ENCODE peak calls at places on chromosomes 6 and 20, in four cellular contexts. One of them, this sample, is unnamed.

GRCh38 chr6:79869600-79870084 is 77.7 kb downstream of the ELOVL4 start:
- DNase-seq in endodermal cell: peak; percentile 94
- DNase-seq in uterus: peak; percentile 45
- DNase-seq in CD8-positive, alpha-beta T cell: peak; percentile 73
- DNase-seq in this sample: peak; percentile 83

GRCh38 chr20:10508468-10509251 is 73.6 kb downstream of the SLX4IP start:
- DNase-seq in endodermal cell: no peak
- DNase-seq in CD8-positive, alpha-beta T cell: no peak
- DNase-seq in uterus: peak; percentile 76
- DNase-seq in this sample: no peak

GRCh38 chr6:7684076-7684475 is 41.8 kb upstream of the BMP6 start:
- DNase-seq in uterus: no peak
- DNase-seq in CD8-positive, alpha-beta T cell: no peak
- DNase-seq in endodermal cell: no peak
- DNase-seq in this sample: no peak

GRCh38 chr6:22149501-22150490 is 147.0 kb downstream of the PRL start:
- DNase-seq in CD8-positive, alpha-beta T cell: no peak
- DNase-seq in endodermal cell: no peak
- DNase-seq in uterus: no peak
- DNase-seq in this sample: no peak

GRCh38 chr6:64085126-64085525 is 449.5 kb downstream of the PHF3 start:
- DNase-seq in CD8-positive, alpha-beta T cell: no peak
- DNase-seq in endodermal cell: no peak
- DNase-seq in uterus: no peak
- DNase-seq in this sample: no peak

GRCh38 chr6:4008324-4009047 is 70.5 kb downstream of the FAM217A start:
- DNase-seq in CD8-positive, alpha-beta T cell: no peak
- DNase-seq in uterus: no peak
- DNase-seq in endodermal cell: no peak
- DNase-seq in this sample: peak; percentile 58

GRCh38 chr6:140921366-140922226 is 1211.1 kb upstream of the GJE1 start:
- DNase-seq in CD8-positive, alpha-beta T cell: no peak
- DNase-seq in uterus: no peak
- DNase-seq in endodermal cell: peak; percentile 55
- DNase-seq in this sample: peak; percentile 2

GRCh38 chr6:133631421-133631820 is 257.5 kb upstream of the TCF21 start:
- DNase-seq in endodermal cell: no peak
- DNase-seq in uterus: no peak
- DNase-seq in CD8-positive, alpha-beta T cell: no peak
- DNase-seq in this sample: no peak

GRCh38 chr6:127516676-127517273 is 2.4 kb downstream of the MTCL3 start:
- DNase-seq in endodermal cell: peak; percentile 87
- DNase-seq in CD8-positive, alpha-beta T cell: no peak
- DNase-seq in uterus: no peak
- DNase-seq in this sample: peak; percentile 53

GRCh38 chr20:37413023-37413334 is 67.0 kb downstream of the SRC start:
- DNase-seq in uterus: no peak
- DNase-seq in endodermal cell: no peak
- DNase-seq in CD8-positive, alpha-beta T cell: no peak
- DNase-seq in this sample: no peak

GRCh38 chr6:160477901-160478300 is 129.7 kb downstream of the SLC22A3 start:
- DNase-seq in uterus: no peak
- DNase-seq in endodermal cell: no peak
- DNase-seq in CD8-positive, alpha-beta T cell: no peak
- DNase-seq in this sample: no peak

GRCh38 chr20:11544029-11544678 is 373.5 kb upstream of the BTBD3 start:
- DNase-seq in uterus: peak; percentile 59
- DNase-seq in CD8-positive, alpha-beta T cell: no peak
- DNase-seq in endodermal cell: peak; percentile 58
- DNase-seq in this sample: no peak

GRCh38 chr6:140178550-140179334 is 804.3 kb upstream of the CITED2 start:
- DNase-seq in uterus: no peak
- DNase-seq in CD8-positive, alpha-beta T cell: no peak
- DNase-seq in endodermal cell: no peak
- DNase-seq in this sample: no peak

GRCh38 chr20:21232546-21233280 is 70.4 kb upstream of the XRN2 start:
- DNase-seq in CD8-positive, alpha-beta T cell: no peak
- DNase-seq in uterus: no peak
- DNase-seq in endodermal cell: no peak
- DNase-seq in this sample: no peak

GRCh38 chr20:25196701-25197120 is 1.2 kb downstream of the ENTPD6 start:
- DNase-seq in endodermal cell: peak; percentile 70
- DNase-seq in CD8-positive, alpha-beta T cell: no peak
- DNase-seq in uterus: no peak
- DNase-seq in this sample: peak; percentile 23

GRCh38 chr20:40630723-40631631 is 58.1 kb downstream of the MAFB start:
- DNase-seq in CD8-positive, alpha-beta T cell: no peak
- DNase-seq in endodermal cell: peak; percentile 42
- DNase-seq in uterus: no peak
- DNase-seq in this sample: no peak

GRCh38 chr20:41058007-41058673 is 29.5 kb downstream of the TOP1 start:
- DNase-seq in CD8-positive, alpha-beta T cell: no peak
- DNase-seq in endodermal cell: no peak
- DNase-seq in uterus: no peak
- DNase-seq in this sample: no peak

GRCh38 chr6:46637145-46637544 is 15.5 kb downstream of the CYP39A1 start:
- DNase-seq in CD8-positive, alpha-beta T cell: no peak
- DNase-seq in endodermal cell: no peak
- DNase-seq in uterus: no peak
- DNase-seq in this sample: no peak

GRCh38 chr20:23363257-23363649 is 1.3 kb downstream of the GZF1 start:
- DNase-seq in uterus: no peak
- DNase-seq in CD8-positive, alpha-beta T cell: no peak
- DNase-seq in endodermal cell: no peak
- DNase-seq in this sample: no peak

GRCh38 chr6:16243055-16243454 is 4.7 kb downstream of the GMPR start:
- DNase-seq in CD8-positive, alpha-beta T cell: no peak
- DNase-seq in endodermal cell: no peak
- DNase-seq in uterus: no peak
- DNase-seq in this sample: no peak

GRCh38 chr6:47180633-47181032 is 129.1 kb downstream of the TNFRSF21 start:
- DNase-seq in CD8-positive, alpha-beta T cell: no peak
- DNase-seq in endodermal cell: peak; percentile 69
- DNase-seq in uterus: no peak
- DNase-seq in this sample: no peak

GRCh38 chr20:40008177-40008576 is 680.9 kb downstream of the MAFB start:
- DNase-seq in endodermal cell: no peak
- DNase-seq in CD8-positive, alpha-beta T cell: no peak
- DNase-seq in uterus: no peak
- DNase-seq in this sample: no peak

GRCh38 chr20:62088258-62089127 is 22.8 kb upstream of the TAF4 start:
- DNase-seq in uterus: no peak
- DNase-seq in endodermal cell: peak; percentile 63
- DNase-seq in CD8-positive, alpha-beta T cell: no peak
- DNase-seq in this sample: no peak

GRCh38 chr6:165096868-165097267 is 212.5 kb downstream of the C6orf118 start:
- DNase-seq in endodermal cell: no peak
- DNase-seq in uterus: no peak
- DNase-seq in CD8-positive, alpha-beta T cell: no peak
- DNase-seq in this sample: no peak

GRCh38 chr6:39934060-39934757 is at the start of gene MOCS1:
- DNase-seq in uterus: peak; percentile 84
- DNase-seq in CD8-positive, alpha-beta T cell: peak; percentile 20
- DNase-seq in endodermal cell: peak; percentile 94
- DNase-seq in this sample: no peak

GRCh38 chr6:148238713-148239112 is 103.9 kb upstream of the SASH1 start:
- DNase-seq in CD8-positive, alpha-beta T cell: no peak
- DNase-seq in endodermal cell: no peak
- DNase-seq in uterus: no peak
- DNase-seq in this sample: no peak

GRCh38 chr6:22943331-22943730 is 374.0 kb downstream of the HDGFL1 start:
- DNase-seq in endodermal cell: no peak
- DNase-seq in CD8-positive, alpha-beta T cell: no peak
- DNase-seq in uterus: no peak
- DNase-seq in this sample: no peak

GRCh38 chr6:142071981-142072380 is 60.7 kb upstream of the GJE1 start:
- DNase-seq in uterus: no peak
- DNase-seq in CD8-positive, alpha-beta T cell: no peak
- DNase-seq in endodermal cell: peak; percentile 76
- DNase-seq in this sample: no peak

GRCh38 chr6:110566346-110567125 is 90.1 kb upstream of the SLC22A16 start:
- DNase-seq in endodermal cell: no peak
- DNase-seq in CD8-positive, alpha-beta T cell: no peak
- DNase-seq in uterus: no peak
- DNase-seq in this sample: no peak

GRCh38 chr6:33965766-33966165 is 162.0 kb upstream of the MLN start:
- DNase-seq in uterus: no peak
- DNase-seq in CD8-positive, alpha-beta T cell: no peak
- DNase-seq in endodermal cell: peak; percentile 10
- DNase-seq in this sample: no peak

GRCh38 chr6:93792751-93793150 is 373.4 kb upstream of the EPHA7 start:
- DNase-seq in CD8-positive, alpha-beta T cell: no peak
- DNase-seq in uterus: no peak
- DNase-seq in endodermal cell: no peak
- DNase-seq in this sample: no peak

GRCh38 chr20:63226020-63226943 is 9.4 kb upstream of the BIRC7 start:
- DNase-seq in CD8-positive, alpha-beta T cell: no peak
- DNase-seq in endodermal cell: peak; percentile 71
- DNase-seq in uterus: no peak
- DNase-seq in this sample: no peak

GRCh38 chr6:138227316-138227781 is 9.1 kb upstream of the PBOV1 start:
- DNase-seq in endodermal cell: no peak
- DNase-seq in CD8-positive, alpha-beta T cell: no peak
- DNase-seq in uterus: no peak
- DNase-seq in this sample: no peak

GRCh38 chr6:111759413-111759835 is 113.8 kb downstream of the FYN start:
- DNase-seq in endodermal cell: no peak
- DNase-seq in CD8-positive, alpha-beta T cell: no peak
- DNase-seq in uterus: no peak
- DNase-seq in this sample: no peak

GRCh38 chr20:21796059-21796458 is 90.6 kb downstream of the PAX1 start:
- DNase-seq in uterus: no peak
- DNase-seq in endodermal cell: peak; percentile 73
- DNase-seq in CD8-positive, alpha-beta T cell: no peak
- DNase-seq in this sample: no peak

GRCh38 chr20:24892522-24892921 is 56.5 kb upstream of the CST7 start:
- DNase-seq in CD8-positive, alpha-beta T cell: no peak
- DNase-seq in uterus: no peak
- DNase-seq in endodermal cell: no peak
- DNase-seq in this sample: no peak

DNA sequence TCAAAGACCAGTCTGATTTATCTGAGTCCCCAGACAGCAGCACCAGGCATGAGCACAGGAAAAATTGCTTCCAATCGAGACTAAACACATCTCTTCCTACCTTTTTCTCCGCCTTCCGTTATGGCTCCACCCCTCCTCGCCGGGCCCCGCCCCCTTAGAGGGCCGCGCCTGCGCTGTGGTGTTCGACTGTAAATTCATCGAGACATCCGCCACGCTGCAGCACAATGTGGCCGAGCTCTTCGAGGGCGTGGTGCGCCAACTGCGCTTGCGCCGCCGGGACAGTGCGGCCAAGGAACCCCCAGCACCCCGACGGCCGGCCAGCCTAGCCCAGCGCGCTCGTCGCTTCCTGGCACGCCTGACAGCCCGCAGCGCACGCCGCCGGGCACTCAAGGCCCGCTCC is 8.9 kb downstream of the REM1 start:
- DNase-seq in uterus: peak; percentile 31
- DNase-seq in CD8-positive, alpha-beta T cell: no peak
- DNase-seq in endodermal cell: peak; percentile 56
- DNase-seq in this sample: no peak
- H3K9me3 ChIP-seq in uterus: no peaks in the 10 kb centered on the region
- H3K9me3 ChIP-seq in CD8-positive, alpha-beta T cell: no peaks in the 10 kb centered on the region
- H3K9me3 ChIP-seq in endodermal cell: peaks cover 28% of the 10 kb centered on the region
- H3K9me3 ChIP-seq in this sample: no peaks in the 10 kb centered on the region

DNA sequence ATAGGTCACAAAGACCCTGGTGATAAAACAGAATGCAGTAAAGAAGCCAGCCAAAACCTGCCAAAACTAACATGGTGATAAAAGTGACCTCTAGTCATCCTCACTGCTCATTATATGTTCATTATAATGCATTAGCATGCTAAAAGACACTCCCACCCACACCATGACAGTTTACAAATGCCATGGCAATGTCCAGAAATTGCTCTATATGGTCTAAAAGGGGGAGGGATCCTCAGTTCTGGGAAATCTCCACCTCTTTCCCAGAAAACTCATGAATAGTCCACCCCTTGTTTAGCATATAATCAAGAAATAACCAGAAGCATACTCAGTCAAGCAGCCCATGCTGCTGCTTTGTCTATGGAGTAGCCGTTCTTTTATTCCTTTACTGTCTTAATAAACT is 40.4 kb upstream of the MC3R start:
- DNase-seq in uterus: no peak
- DNase-seq in CD8-positive, alpha-beta T cell: no peak
- DNase-seq in endodermal cell: no peak
- DNase-seq in this sample: no peak
- H3K9me3 ChIP-seq in uterus: no peaks in the 10 kb centered on the region
- H3K9me3 ChIP-seq in CD8-positive, alpha-beta T cell: no peaks in the 10 kb centered on the region
- H3K9me3 ChIP-seq in endodermal cell: peaks cover 70% of the 10 kb centered on the region
- H3K9me3 ChIP-seq in this sample: no peaks in the 10 kb centered on the region

GRCh38 chr6:168648240-168648639 is 207.3 kb downstream of the SMOC2 start:
- DNase-seq in endodermal cell: no peak
- DNase-seq in uterus: no peak
- DNase-seq in CD8-positive, alpha-beta T cell: no peak
- DNase-seq in this sample: no peak

GRCh38 chr6:168643401-168643800 is 202.4 kb downstream of the SMOC2 start:
- DNase-seq in uterus: no peak
- DNase-seq in CD8-positive, alpha-beta T cell: no peak
- DNase-seq in endodermal cell: no peak
- DNase-seq in this sample: no peak

GRCh38 chr6:168648730-168649129 is 207.7 kb downstream of the SMOC2 start:
- DNase-seq in CD8-positive, alpha-beta T cell: no peak
- DNase-seq in uterus: no peak
- DNase-seq in endodermal cell: no peak
- DNase-seq in this sample: no peak

GRCh38 chr6:168647271-168647670 is 206.3 kb downstream of the SMOC2 start:
- DNase-seq in CD8-positive, alpha-beta T cell: no peak
- DNase-seq in uterus: no peak
- DNase-seq in endodermal cell: no peak
- DNase-seq in this sample: no peak

GRCh38 chr6:168645326-168645725 is 204.3 kb downstream of the SMOC2 start:
- DNase-seq in CD8-positive, alpha-beta T cell: no peak
- DNase-seq in endodermal cell: no peak
- DNase-seq in uterus: no peak
- DNase-seq in this sample: no peak
- H3K9me3 ChIP-seq in CD8-positive, alpha-beta T cell: no peaks in the 10 kb centered on the region
- H3K9me3 ChIP-seq in endodermal cell: no peaks in the 10 kb centered on the region
- H3K9me3 ChIP-seq in uterus: no peaks in the 10 kb centered on the region
- H3K9me3 ChIP-seq in this sample: no peaks in the 10 kb centered on the region

DNA sequence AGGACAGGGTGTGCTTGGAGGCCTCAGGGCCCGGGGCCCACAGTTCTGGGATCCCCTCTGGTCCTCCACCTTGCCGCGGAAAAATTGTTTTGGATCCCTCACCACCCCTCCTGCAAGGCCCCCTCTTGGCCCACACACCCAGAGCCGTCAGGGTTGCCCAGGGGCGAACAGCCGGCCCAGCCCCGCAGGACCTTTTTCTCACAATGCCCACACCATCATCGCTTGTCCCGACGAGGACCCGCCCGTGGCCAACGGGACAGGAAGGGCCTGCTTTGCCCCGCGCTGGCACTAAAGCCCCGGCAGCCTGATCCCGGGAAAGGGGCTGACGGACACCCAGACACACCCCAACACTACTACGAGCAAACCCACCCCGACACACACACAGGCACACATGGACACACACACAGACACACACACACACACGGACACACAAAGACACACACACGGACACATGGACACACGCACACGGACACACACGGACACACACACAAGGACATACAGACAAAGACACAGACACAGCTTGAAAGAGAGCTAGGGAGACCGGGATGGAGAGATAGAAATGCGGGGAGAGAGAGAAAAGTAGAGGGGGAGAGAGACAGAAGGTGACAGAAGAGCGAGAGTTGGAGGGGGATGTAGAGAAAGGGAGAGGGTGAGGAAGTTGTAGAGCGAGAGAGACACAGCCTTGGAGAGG is 1493.5 kb upstream of the DEFB115 start:
- DNase-seq in endodermal cell: no peak
- DNase-seq in uterus: no peak
- DNase-seq in CD8-positive, alpha-beta T cell: no peak
- DNase-seq in this sample: no peak
- H3K9me3 ChIP-seq in endodermal cell: peaks cover 21% of the 10 kb centered on the region
- H3K9me3 ChIP-seq in uterus: no peaks in the 10 kb centered on the region
- H3K9me3 ChIP-seq in CD8-positive, alpha-beta T cell: no peaks in the 10 kb centered on the region
- H3K9me3 ChIP-seq in this sample: no peaks in the 10 kb centered on the region